ENCODE peak calls at places on chromosome 3, in eight cellular contexts. M, K, P, R, U, J, W and A are unnamed samples. For H3K9me3, the result is how much of the 10 kb centered on the place peaks cover.

GRCh38 chr3:139982404-139982803 is 47.4 kb downstream of the CLSTN2 start:
- DNase-seq in M (no peak), J (no peak), R (no peak), K (no peak), U (no peak), W (no peak), P (peak), A (no peak)

GRCh38 chr3:38226273-38226672 is 39.3 kb upstream of the SLC22A13 start:
- DNase-seq in P (no peak), K (no peak), U (no peak), M (no peak), R (no peak), J (no peak), W (no peak), A (no peak)

GRCh38 chr3:134052370-134052769 is 22.6 kb upstream of the SLCO2A1 start:
- DNase-seq in J (no peak), P (no peak), K (no peak), W (peak), U (no peak), M (no peak), R (no peak), A (no peak)

GRCh38 chr3:25589783-25590258 is 74.9 kb downstream of the TOP2B start:
- DNase-seq in R (no peak), K (no peak), M (no peak), U (no peak), J (peak), P (peak), W (peak), A (no peak)

GRCh38 chr3:41092791-41093190 is 106.5 kb upstream of the CTNNB1 start:
- DNase-seq in W (peak), K (no peak), J (no peak), M (no peak), U (no peak), R (no peak), P (no peak), A (no peak)

GRCh38 chr3:65963787-65964707 is 74.7 kb downstream of the MAGI1 start:
- DNase-seq in M (no peak), P (peak), K (no peak), W (no peak), R (no peak), U (peak), J (no peak), A (no peak)

GRCh38 chr3:52317601-52318000 is 1.5 kb downstream of the DNAH1 start:
- DNase-seq in M (peak), J (peak), P (peak), U (no peak), W (peak), K (peak), R (peak), A (peak)

GRCh38 chr3:56894912-56895431 is 93.2 kb upstream of the ARHGEF3 start:
- DNase-seq in U (no peak), R (peak), M (no peak), P (no peak), W (no peak), J (no peak), K (no peak), A (no peak)

GRCh38 chr3:142315083-142315482 is 89.7 kb upstream of the GK5 start:
- DNase-seq in W (no peak), M (no peak), U (no peak), R (no peak), P (no peak), K (no peak), J (no peak), A (no peak)

GRCh38 chr3:120767106-120767505 is 24.6 kb downstream of the GTF2E1 start:
- DNase-seq in J (no peak), U (no peak), K (no peak), W (no peak), P (peak), R (no peak), M (no peak), A (no peak)

GRCh38 chr3:146159037-146159436 is 1.9 kb downstream of the PLOD2 start:
- DNase-seq in W (no peak), U (no peak), P (no peak), K (no peak), J (no peak), M (no peak), R (no peak), A (no peak)

GRCh38 chr3:152317956-152318355 is 49.2 kb downstream of the MBNL1 start:
- DNase-seq in U (no peak), K (no peak), M (no peak), R (no peak), J (no peak), W (no peak), P (no peak), A (no peak)

GRCh38 chr3:66021731-66022131 is 17.0 kb downstream of the MAGI1 start:
- DNase-seq in W (peak), J (no peak), P (peak), U (peak), M (peak), K (no peak), R (no peak), A (no peak)

GRCh38 chr3:25536668-25537331 is 108.7 kb downstream of the RARB start:
- DNase-seq in W (no peak), U (no peak), P (peak), K (no peak), M (no peak), R (no peak), J (no peak), A (no peak)

GRCh38 chr3:175432338-175433025 is 573.3 kb downstream of the NAALADL2 start:
- DNase-seq in M (no peak), K (no peak), R (no peak), P (no peak), U (no peak), W (no peak), J (peak), A (no peak)

GRCh38 chr3:149833241-149833640 is 20.2 kb downstream of the RNF13 start:
- DNase-seq in P (no peak), W (no peak), U (no peak), K (no peak), J (no peak), R (no peak), M (no peak), A (no peak)

GRCh38 chr3:149831321-149831720 is 18.3 kb downstream of the RNF13 start:
- DNase-seq in P (no peak), K (no peak), U (no peak), M (no peak), W (no peak), J (no peak), R (no peak), A (no peak)

GRCh38 chr3:149832086-149832485 is 19.1 kb downstream of the RNF13 start:
- DNase-seq in W (no peak), J (no peak), M (no peak), R (no peak), U (no peak), P (no peak), K (no peak), A (no peak)

GRCh38 chr3:149828390-149828789 is 15.4 kb downstream of the RNF13 start:
- DNase-seq in J (no peak), R (no peak), W (no peak), P (no peak), M (no peak), U (no peak), K (no peak), A (no peak)

DNA sequence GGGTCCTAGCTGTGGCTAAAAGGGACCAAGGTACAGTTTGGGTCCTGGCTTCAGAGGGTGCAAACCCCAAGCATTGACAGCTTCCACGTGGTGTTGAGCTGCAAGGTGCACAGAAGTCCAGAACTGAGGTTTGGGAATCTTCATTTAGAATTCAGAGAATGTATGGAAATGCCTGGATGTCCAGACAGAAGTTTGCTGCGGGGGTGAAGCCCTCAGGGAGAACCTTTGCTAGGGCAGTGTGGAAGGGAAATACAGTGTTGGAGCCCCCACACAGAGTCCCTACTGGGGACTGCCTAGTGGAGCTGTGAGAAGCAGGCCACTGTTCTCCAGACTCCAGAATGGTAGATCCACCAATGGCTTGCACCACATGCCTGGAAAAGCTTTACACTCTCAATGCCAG is 17.9 kb downstream of the RNF13 start:
- DNase-seq in U (no peak), W (no peak), K (no peak), M (no peak), P (no peak), J (no peak), R (no peak), A (no peak)
- H3K9me3 ChIP-seq in U (under half), W (half or more), K (under half), M (under half), P (under half), J (under half), R (under half), A (under half)

GRCh38 chr3:76547674-76548073 is 492.2 kb upstream of the ROBO2 start:
- DNase-seq in W (no peak), K (no peak), M (no peak), U (no peak), R (no peak), J (no peak), P (no peak), A (no peak)
- H3K9me3 ChIP-seq in W (under half), K (under half), M (under half), U (under half), R (under half), J (under half), P (under half), A (under half)

DNA sequence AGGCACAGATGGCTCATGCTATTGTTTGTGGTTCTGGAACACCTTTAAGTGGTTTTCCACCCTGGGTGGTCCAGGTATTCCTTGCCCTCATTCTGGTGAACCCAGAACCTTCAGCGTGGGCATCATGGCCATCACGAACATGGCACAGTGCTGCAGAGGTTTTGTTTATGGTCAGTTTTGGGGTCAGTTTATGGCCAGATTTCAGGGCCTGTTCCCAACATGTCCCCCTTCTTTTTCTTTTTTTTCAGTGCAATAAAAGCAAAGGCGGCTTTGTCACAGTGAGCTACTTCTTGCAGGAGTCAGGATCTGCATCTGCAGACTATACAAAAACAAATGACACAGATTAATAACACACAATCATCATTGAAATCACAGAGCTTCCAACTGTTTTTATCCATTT is 1085.0 kb upstream of the ALCAM start:
- DNase-seq in R (no peak), K (no peak), U (no peak), J (no peak), P (no peak), W (no peak), M (no peak), A (no peak)
- H3K9me3 ChIP-seq in R (under half), K (under half), U (under half), J (under half), P (under half), W (half or more), M (under half), A (under half)

DNA sequence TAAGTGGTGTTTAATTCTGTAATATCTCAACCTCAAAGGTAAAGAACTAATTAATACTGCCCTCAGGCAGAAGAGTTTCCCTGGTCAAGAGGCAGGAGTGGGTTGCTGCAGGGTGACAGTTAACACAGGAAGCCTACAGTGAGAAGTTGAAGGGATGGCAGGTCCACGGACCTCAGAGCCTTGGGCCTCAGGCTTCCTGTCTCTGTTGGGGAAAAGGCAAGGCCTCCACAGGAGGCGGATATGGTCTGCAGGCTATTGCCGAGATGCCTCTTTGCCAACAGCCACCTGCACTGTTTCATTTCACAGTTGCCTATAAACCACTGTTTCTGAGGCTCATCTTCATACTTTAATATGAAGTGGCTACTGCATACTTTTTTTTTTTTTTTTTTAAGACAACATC is 33.3 kb upstream of the RPN1 start:
- DNase-seq in W (no peak), K (no peak), J (no peak), M (no peak), R (no peak), U (no peak), P (no peak), A (no peak)
- H3K9me3 ChIP-seq in W (under half), K (under half), J (under half), M (under half), R (under half), U (under half), P (under half), A (under half)

GRCh38 chr3:50181985-50182384 is 9.4 kb upstream of the GNAT1 start:
- DNase-seq in W (no peak), U (no peak), J (no peak), P (no peak), M (no peak), R (no peak), K (no peak), A (no peak)

GRCh38 chr3:50185230-50185629 is 6.2 kb upstream of the GNAT1 start:
- DNase-seq in K (no peak), P (no peak), U (no peak), M (no peak), J (no peak), W (no peak), R (no peak), A (no peak)

GRCh38 chr3:50183755-50184154 is 7.7 kb upstream of the GNAT1 start:
- DNase-seq in J (no peak), K (no peak), W (no peak), R (no peak), M (no peak), U (no peak), P (no peak), A (no peak)

GRCh38 chr3:50184242-50184978 is 7.0 kb upstream of the GNAT1 start:
- DNase-seq in P (no peak), M (no peak), R (no peak), J (no peak), W (no peak), K (no peak), U (no peak), A (peak)

DNA sequence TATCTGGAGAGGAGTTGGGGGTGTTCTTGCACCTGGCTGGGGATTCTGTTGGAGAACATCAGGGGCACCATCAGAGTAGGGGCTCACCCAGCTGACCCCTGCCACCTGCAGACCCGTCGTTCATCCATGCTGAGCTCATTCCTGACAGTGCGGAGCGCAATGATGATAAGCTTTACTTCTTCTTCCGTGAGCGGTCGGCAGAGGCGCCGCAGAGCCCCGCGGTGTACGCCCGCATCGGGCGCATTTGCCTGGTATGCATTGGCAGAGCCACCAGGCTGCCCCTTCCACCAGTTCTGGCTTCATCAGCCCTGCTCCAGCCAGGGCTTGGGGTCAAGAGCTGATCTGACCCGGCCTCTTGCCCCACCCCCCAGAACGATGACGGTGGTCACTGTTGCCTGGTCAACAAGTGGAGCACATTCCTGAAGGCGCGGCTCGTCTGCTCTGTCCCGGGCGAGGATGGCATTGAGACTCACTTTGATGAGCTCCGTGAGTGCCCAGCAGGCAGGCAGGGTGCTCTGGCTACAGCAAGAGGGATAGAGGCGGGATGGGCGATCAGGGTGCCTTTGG is 8.8 kb upstream of the GNAT1 start:
- DNase-seq in P (no peak), W (no peak), K (no peak), R (no peak), J (no peak), U (no peak), M (no peak), A (no peak)
- H3K9me3 ChIP-seq in P (under half), W (under half), K (under half), R (under half), J (under half), U (under half), M (under half), A (under half)

GRCh38 chr3:157922614-157923013 is 183.6 kb downstream of the SHOX2 start:
- DNase-seq in W (no peak), P (no peak), J (no peak), R (no peak), U (no peak), K (no peak), M (no peak), A (no peak)
- H3K9me3 ChIP-seq in W (under half), P (under half), J (under half), R (under half), U (under half), K (under half), M (under half), A (under half)

DNA sequence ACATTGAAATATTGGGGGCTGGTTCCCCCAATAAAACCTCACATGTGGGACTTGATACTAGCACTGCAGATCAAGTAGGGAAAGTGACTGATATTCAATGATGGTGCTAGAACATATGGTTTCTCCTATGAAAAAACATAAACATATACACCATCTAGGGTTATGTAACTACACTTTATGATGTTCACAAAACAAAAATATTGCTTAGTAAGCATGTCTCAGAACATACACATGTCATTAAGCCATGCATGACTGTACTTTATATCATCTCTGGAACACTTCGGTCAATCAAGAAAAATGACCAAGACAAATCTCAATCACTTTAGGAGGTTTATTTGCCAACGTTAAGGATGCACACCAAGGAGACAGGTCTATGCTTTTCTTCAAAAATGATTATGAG is 57.4 kb downstream of the ZNF717 start:
- DNase-seq in P (no peak), J (no peak), R (no peak), M (no peak), K (no peak), U (no peak), W (no peak), A (no peak)
- H3K9me3 ChIP-seq in P (under half), J (half or more), R (under half), M (under half), K (under half), U (under half), W (half or more), A (half or more)

GRCh38 chr3:166114448-166114847 is 277.2 kb upstream of the BCHE start:
- DNase-seq in W (no peak), J (no peak), U (no peak), K (no peak), M (no peak), R (no peak), P (no peak), A (no peak)
- H3K9me3 ChIP-seq in W (under half), J (under half), U (under half), K (under half), M (under half), R (under half), P (under half), A (under half)